ENCODE peak calls at places on chromosomes 13 and 19, in eight cellular contexts. A is breast epithelium, Y is uterus, K is tibial nerve, F is activated B cell treated with CpG ODN at 0.5 μM for 24 hours, I is foreskin fibroblast, T is sigmoid colon, M is nephron progenitor cell. G is an unnamed sample.

GRCh38 chr19:3065675-3066357 is 3.5 kb upstream of the TLE5 start:
- DNase-seq in A (no peak), Y (no peak), K (no peak), F (peak), I (no peak), T (no peak), M (no peak), G (no peak)

GRCh38 chr13:100235311-100235901 is 146.5 kb downstream of the PCCA start:
- DNase-seq in A (no peak), Y (no peak), K (no peak), F (no peak), I (peak), T (no peak), M (peak), G (peak)

GRCh38 chr19:49017666-49018351 is 918 bp upstream of the LHB start:
- DNase-seq in A (no peak), Y (no peak), K (no peak), F (peak), I (peak), T (no peak), M (peak), G (no peak)

GRCh38 chr19:1680976-1681375 is 28.6 kb upstream of the TCF3 start:
- DNase-seq in A (no peak), Y (no peak), K (no peak), F (no peak), I (no peak), T (no peak), M (no peak), G (no peak)

GRCh38 chr13:95044452-95045205 is 256.6 kb downstream of the ABCC4 start:
- DNase-seq in A (no peak), Y (no peak), K (no peak), F (no peak), I (no peak), T (no peak), M (no peak), G (no peak)

GRCh38 chr19:1399745-1400144 is 1.6 kb downstream of the GAMT start:
- DNase-seq in A (no peak), Y (no peak), K (no peak), F (no peak), I (no peak), T (no peak), M (no peak), G (no peak)

GRCh38 chr19:8697671-8698432 is 743 bp downstream of the ACTL9 start:
- DNase-seq in A (no peak), Y (no peak), K (no peak), F (no peak), I (no peak), T (no peak), M (peak), G (no peak)

GRCh38 chr13:101655435-101655834 is 203.0 kb downstream of the ITGBL1 start:
- DNase-seq in A (no peak), Y (no peak), K (no peak), F (no peak), I (no peak), T (no peak), M (no peak), G (no peak)

GRCh38 chr19:28213476-28214082 is 999.4 kb downstream of the UQCRFS1 start:
- DNase-seq in A (no peak), Y (peak), K (no peak), F (no peak), I (no peak), T (no peak), M (no peak), G (no peak)

GRCh38 chr19:49019242-49019932 is 2.5 kb upstream of the LHB start:
- DNase-seq in A (peak), Y (peak), K (no peak), F (peak), I (peak), T (no peak), M (peak), G (no peak)

GRCh38 chr19:47230122-47230920 is 678 bp downstream of the BBC3 start:
- DNase-seq in A (peak), Y (peak), K (peak), F (peak), I (no peak), T (peak), M (peak), G (no peak)

GRCh38 chr19:10364644-10365043 is 15.7 kb downstream of the TYK2 start:
- DNase-seq in A (no peak), Y (no peak), K (no peak), F (no peak), I (no peak), T (no peak), M (no peak), G (no peak)

GRCh38 chr13:22936228-22936627 is 244.6 kb upstream of the SGCG start:
- DNase-seq in A (no peak), Y (no peak), K (no peak), F (no peak), I (no peak), T (no peak), M (no peak), G (no peak)

GRCh38 chr13:60754211-60754610 is 357.2 kb downstream of the TDRD3 start:
- DNase-seq in A (no peak), Y (no peak), K (no peak), F (no peak), I (no peak), T (no peak), M (no peak), G (no peak)

GRCh38 chr13:95301947-95302386 is 716 bp upstream of the ABCC4 start:
- DNase-seq in A (no peak), Y (no peak), K (no peak), F (no peak), I (no peak), T (no peak), M (no peak), G (no peak)

GRCh38 chr13:44109986-44110640 is 230.4 kb downstream of the LACC1 start:
- DNase-seq in A (no peak), Y (no peak), K (no peak), F (no peak), I (no peak), T (no peak), M (no peak), G (no peak)

GRCh38 chr13:29566864-29567263 is 28.6 kb downstream of the SLC7A1 start:
- DNase-seq in A (no peak), Y (no peak), K (no peak), F (no peak), I (no peak), T (no peak), M (no peak), G (no peak)

GRCh38 chr19:55372316-55373081 is 2.2 kb upstream of the IL11 start:
- DNase-seq in A (no peak), Y (no peak), K (no peak), F (no peak), I (peak), T (no peak), M (no peak), G (no peak)

GRCh38 chr13:94305463-94305862 is 174.0 kb downstream of the DCT start:
- DNase-seq in A (no peak), Y (no peak), K (no peak), F (no peak), I (peak), T (no peak), M (no peak), G (peak)

GRCh38 chr13:92175330-92175729 is 776.9 kb downstream of the GPC5 start:
- DNase-seq in A (no peak), Y (no peak), K (no peak), F (no peak), I (peak), T (no peak), M (peak), G (no peak)

GRCh38 chr19:31783592-31783991 is 434.4 kb upstream of the TSHZ3 start:
- DNase-seq in A (no peak), Y (no peak), K (no peak), F (no peak), I (no peak), T (no peak), M (peak), G (no peak)

GRCh38 chr13:110341445-110342247 is 34.6 kb downstream of the COL4A2 start:
- DNase-seq in A (no peak), Y (no peak), K (no peak), F (no peak), I (no peak), T (no peak), M (no peak), G (no peak)

GRCh38 chr19:13505761-13506549 is at the start of gene CACNA1A:
- DNase-seq in A (no peak), Y (no peak), K (no peak), F (peak), I (peak), T (no peak), M (peak), G (no peak)

GRCh38 chr13:22061371-22061805 is 390.5 kb downstream of the FGF9 start:
- DNase-seq in A (no peak), Y (no peak), K (no peak), F (peak), I (no peak), T (no peak), M (no peak), G (no peak)

GRCh38 chr19:30719991-30720329 is 347.8 kb downstream of the ZNF536 start:
- DNase-seq in A (no peak), Y (peak), K (no peak), F (no peak), I (no peak), T (no peak), M (no peak), G (no peak)

GRCh38 chr13:48188129-48188528 is 44.9 kb upstream of the ITM2B start:
- DNase-seq in A (no peak), Y (no peak), K (no peak), F (no peak), I (no peak), T (no peak), M (no peak), G (no peak)

GRCh38 chr13:98959775-98960325 is 18.0 kb downstream of the DOCK9 start:
- DNase-seq in A (no peak), Y (no peak), K (no peak), F (no peak), I (no peak), T (no peak), M (no peak), G (no peak)

GRCh38 chr19:54434862-54435174 is 14.2 kb upstream of the LENG8 start:
- DNase-seq in A (no peak), Y (no peak), K (no peak), F (no peak), I (no peak), T (no peak), M (no peak), G (no peak)

DNA sequence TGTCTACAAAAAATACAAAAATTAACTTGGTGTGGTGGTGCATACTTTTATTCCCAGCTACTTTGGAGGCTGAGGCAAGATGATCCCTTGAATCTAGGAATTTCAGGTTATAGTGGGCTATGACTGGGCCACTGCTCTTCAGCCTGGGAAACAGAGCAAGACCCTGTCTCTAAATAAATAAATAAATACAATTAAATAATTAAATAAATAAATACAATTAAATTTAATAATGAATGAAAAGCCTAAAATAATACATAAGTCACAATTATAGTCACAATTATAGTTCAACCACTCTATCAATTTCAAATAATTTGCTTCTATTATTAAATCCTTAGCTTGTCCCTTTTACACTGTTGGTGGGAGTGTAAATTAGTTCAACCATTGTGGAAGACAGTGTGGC is 146.4 kb upstream of the RFC3 start:
- DNase-seq in A (no peak), Y (no peak), K (no peak), F (no peak), I (no peak), T (no peak), M (no peak), G (no peak)
- TF ChIP-seq CTCF in A (no peak), Y (no peak), K (no peak), F (no peak), I (no peak), T (no peak), M (no peak), G (no peak)

GRCh38 chr13:114146173-114146572 is 13.8 kb upstream of the RASA3 start:
- DNase-seq in A (no peak), Y (no peak), K (peak), F (no peak), I (no peak), T (peak), M (no peak), G (no peak)

GRCh38 chr13:114145722-114146121 is 13.3 kb upstream of the RASA3 start:
- DNase-seq in A (no peak), Y (no peak), K (peak), F (no peak), I (no peak), T (peak), M (no peak), G (no peak)

GRCh38 chr13:114145256-114145655 is 12.8 kb upstream of the RASA3 start:
- DNase-seq in A (no peak), Y (no peak), K (no peak), F (no peak), I (no peak), T (peak), M (no peak), G (no peak)

GRCh38 chr13:114147803-114148520 is 15.5 kb upstream of the RASA3 start:
- DNase-seq in A (no peak), Y (no peak), K (no peak), F (no peak), I (no peak), T (no peak), M (no peak), G (no peak)

GRCh38 chr13:114146629-114147028 is 14.2 kb upstream of the RASA3 start:
- DNase-seq in A (no peak), Y (no peak), K (no peak), F (no peak), I (no peak), T (no peak), M (no peak), G (no peak)
- TF ChIP-seq CTCF in A (no peak), Y (no peak), K (no peak), F (no peak), I (no peak), T (no peak), M (peak), G (no peak)

GRCh38 chr13:53545340-53545941 is 516.8 kb downstream of the OLFM4 start:
- DNase-seq in A (no peak), Y (no peak), K (no peak), F (no peak), I (no peak), T (no peak), M (no peak), G (no peak)
- TF ChIP-seq CTCF in A (no peak), Y (no peak), K (no peak), F (no peak), I (no peak), T (no peak), M (no peak), G (no peak)

GRCh38 chr19:19475845-19476828 is 39.2 kb downstream of the TSSK6 start:
- DNase-seq in A (no peak), Y (no peak), K (no peak), F (no peak), I (no peak), T (no peak), M (no peak), G (no peak)
- TF ChIP-seq CTCF in A (peak), Y (no peak), K (no peak), F (no peak), I (peak), T (no peak), M (no peak), G (peak)

DNA sequence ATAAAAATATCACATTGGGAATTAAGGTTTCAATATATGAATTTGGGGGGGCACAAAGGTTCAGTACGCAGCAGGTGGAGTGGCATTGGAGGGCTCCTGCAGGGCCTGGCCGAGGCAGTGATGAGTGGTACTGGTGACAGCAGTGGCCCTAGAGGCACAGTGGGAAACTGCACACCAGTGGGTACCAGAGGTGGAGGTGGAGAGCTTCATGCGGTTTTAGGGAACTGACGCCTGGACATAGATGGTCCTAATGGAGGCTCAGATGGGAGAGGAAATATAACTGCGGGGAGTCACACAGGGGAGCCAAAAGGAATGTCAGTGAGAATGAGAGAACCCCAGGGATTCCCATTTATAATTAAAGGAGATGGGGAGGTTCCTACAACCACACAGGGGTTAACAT is 156.2 kb downstream of the COG6 start:
- DNase-seq in A (no peak), Y (no peak), K (no peak), F (no peak), I (no peak), T (no peak), M (no peak), G (no peak)
- TF ChIP-seq CTCF in A (no peak), Y (no peak), K (no peak), F (no peak), I (no peak), T (no peak), M (no peak), G (no peak)

GRCh38 chr19:6425732-6426686 is 1.4 kb upstream of the KHSRP start:
- DNase-seq in A (no peak), Y (peak), K (no peak), F (no peak), I (no peak), T (no peak), M (no peak), G (no peak)
- TF ChIP-seq CTCF in A (no peak), Y (no peak), K (no peak), F (no peak), I (no peak), T (no peak), M (no peak), G (no peak)

G was measured in AG09319.